ENCODE peak calls at places on chromosomes 4 and X, in eight cellular contexts. One of them, this sample, is unnamed.

GRCh38 chrX:15310117-15310516 is 5.3 kb downstream of the ASB11 start:
- DNase-seq in heart left ventricle: peak
- DNase-seq in foreskin fibroblast: peak
- DNase-seq in fibroblast of the aortic adventitia: peak
- DNase-seq in sigmoid colon: no peak
- DNase-seq in ascending aorta: no peak
- DNase-seq in lower leg skin: peak
- DNase-seq in A673: peak
- DNase-seq in this sample: no peak

GRCh38 chrX:47193475-47194241 is at the start of gene UBA1:
- DNase-seq in foreskin fibroblast: peak
- DNase-seq in A673: peak
- DNase-seq in sigmoid colon: peak
- DNase-seq in fibroblast of the aortic adventitia: peak
- DNase-seq in lower leg skin: peak
- DNase-seq in ascending aorta: peak
- DNase-seq in heart left ventricle: peak
- DNase-seq in this sample: peak

GRCh38 chrX:48791063-48791820 is 4.9 kb downstream of the GATA1 start:
- DNase-seq in foreskin fibroblast: no peak
- DNase-seq in lower leg skin: no peak
- DNase-seq in fibroblast of the aortic adventitia: no peak
- DNase-seq in A673: no peak
- DNase-seq in heart left ventricle: no peak
- DNase-seq in ascending aorta: no peak
- DNase-seq in sigmoid colon: no peak
- DNase-seq in this sample: no peak

GRCh38 chr4:78775278-78776030 is 696 bp upstream of the BMP2K start:
- DNase-seq in heart left ventricle: peak
- DNase-seq in fibroblast of the aortic adventitia: peak
- DNase-seq in ascending aorta: peak
- DNase-seq in sigmoid colon: peak
- DNase-seq in lower leg skin: peak
- DNase-seq in foreskin fibroblast: peak
- DNase-seq in A673: peak
- DNase-seq in this sample: no peak

GRCh38 chrX:68387786-68388185 is 45.5 kb downstream of the OPHN1 start:
- DNase-seq in ascending aorta: no peak
- DNase-seq in foreskin fibroblast: no peak
- DNase-seq in A673: no peak
- DNase-seq in heart left ventricle: no peak
- DNase-seq in sigmoid colon: no peak
- DNase-seq in fibroblast of the aortic adventitia: peak
- DNase-seq in lower leg skin: no peak
- DNase-seq in this sample: no peak

GRCh38 chr4:39521253-39521908 is 5.9 kb downstream of the UGDH start:
- DNase-seq in lower leg skin: no peak
- DNase-seq in foreskin fibroblast: peak
- DNase-seq in sigmoid colon: no peak
- DNase-seq in fibroblast of the aortic adventitia: peak
- DNase-seq in ascending aorta: no peak
- DNase-seq in A673: peak
- DNase-seq in heart left ventricle: no peak
- DNase-seq in this sample: no peak

GRCh38 chr4:52051615-52052474 is 741 bp downstream of the SPATA18 start:
- DNase-seq in ascending aorta: no peak
- DNase-seq in heart left ventricle: peak
- DNase-seq in A673: peak
- DNase-seq in foreskin fibroblast: peak
- DNase-seq in sigmoid colon: peak
- DNase-seq in fibroblast of the aortic adventitia: peak
- DNase-seq in lower leg skin: peak
- DNase-seq in this sample: peak

GRCh38 chrX:119145241-119145653 is 17.6 kb upstream of the KIAA1210 start:
- DNase-seq in ascending aorta: no peak
- DNase-seq in lower leg skin: no peak
- DNase-seq in heart left ventricle: no peak
- DNase-seq in fibroblast of the aortic adventitia: peak
- DNase-seq in A673: peak
- DNase-seq in foreskin fibroblast: peak
- DNase-seq in sigmoid colon: no peak
- DNase-seq in this sample: no peak

GRCh38 chr4:13654158-13654797 is 26.8 kb upstream of the BOD1L1 start:
- DNase-seq in lower leg skin: peak
- DNase-seq in heart left ventricle: peak
- DNase-seq in foreskin fibroblast: peak
- DNase-seq in A673: peak
- DNase-seq in ascending aorta: no peak
- DNase-seq in fibroblast of the aortic adventitia: peak
- DNase-seq in sigmoid colon: peak
- DNase-seq in this sample: no peak

GRCh38 chr4:15778742-15779231 is 659 bp downstream of the CD38 start:
- DNase-seq in heart left ventricle: peak
- DNase-seq in ascending aorta: no peak
- DNase-seq in foreskin fibroblast: no peak
- DNase-seq in fibroblast of the aortic adventitia: peak
- DNase-seq in lower leg skin: no peak
- DNase-seq in sigmoid colon: peak
- DNase-seq in A673: peak
- DNase-seq in this sample: no peak

GRCh38 chrX:136065044-136065671 is 79.9 kb downstream of the SLC9A6 start:
- DNase-seq in A673: peak
- DNase-seq in ascending aorta: no peak
- DNase-seq in fibroblast of the aortic adventitia: peak
- DNase-seq in heart left ventricle: peak
- DNase-seq in lower leg skin: no peak
- DNase-seq in sigmoid colon: peak
- DNase-seq in foreskin fibroblast: peak
- DNase-seq in this sample: peak

GRCh38 chrX:95057341-95057740 is 1383.3 kb downstream of the FAM133A start:
- DNase-seq in lower leg skin: no peak
- DNase-seq in sigmoid colon: no peak
- DNase-seq in A673: no peak
- DNase-seq in fibroblast of the aortic adventitia: peak
- DNase-seq in ascending aorta: no peak
- DNase-seq in heart left ventricle: no peak
- DNase-seq in foreskin fibroblast: peak
- DNase-seq in this sample: no peak

GRCh38 chrX:77595848-77596247 is 148.7 kb downstream of the FGF16 start:
- DNase-seq in heart left ventricle: no peak
- DNase-seq in lower leg skin: no peak
- DNase-seq in sigmoid colon: no peak
- DNase-seq in foreskin fibroblast: peak
- DNase-seq in ascending aorta: no peak
- DNase-seq in A673: no peak
- DNase-seq in fibroblast of the aortic adventitia: peak
- DNase-seq in this sample: no peak

GRCh38 chr4:98601719-98602118 is 56.7 kb downstream of the TSPAN5 start:
- DNase-seq in A673: peak
- DNase-seq in sigmoid colon: no peak
- DNase-seq in fibroblast of the aortic adventitia: no peak
- DNase-seq in heart left ventricle: no peak
- DNase-seq in lower leg skin: no peak
- DNase-seq in foreskin fibroblast: peak
- DNase-seq in ascending aorta: no peak
- DNase-seq in this sample: peak

GRCh38 chr4:164937576-164938270 is 39.7 kb downstream of the TRIM61 start:
- DNase-seq in sigmoid colon: no peak
- DNase-seq in A673: peak
- DNase-seq in heart left ventricle: no peak
- DNase-seq in fibroblast of the aortic adventitia: peak
- DNase-seq in ascending aorta: no peak
- DNase-seq in lower leg skin: peak
- DNase-seq in foreskin fibroblast: peak
- DNase-seq in this sample: no peak

GRCh38 chr4:55503164-55503563 is 43.5 kb downstream of the CLOCK start:
- DNase-seq in ascending aorta: no peak
- DNase-seq in heart left ventricle: no peak
- DNase-seq in A673: peak
- DNase-seq in sigmoid colon: no peak
- DNase-seq in fibroblast of the aortic adventitia: peak
- DNase-seq in foreskin fibroblast: peak
- DNase-seq in lower leg skin: no peak
- DNase-seq in this sample: no peak

GRCh38 chr4:138310498-138310897 is 68.3 kb upstream of the SLC7A11 start:
- DNase-seq in ascending aorta: no peak
- DNase-seq in foreskin fibroblast: peak
- DNase-seq in fibroblast of the aortic adventitia: peak
- DNase-seq in lower leg skin: no peak
- DNase-seq in A673: no peak
- DNase-seq in sigmoid colon: no peak
- DNase-seq in heart left ventricle: no peak
- DNase-seq in this sample: no peak

GRCh38 chr4:8200302-8200975 is 1.3 kb downstream of the SH3TC1 start:
- DNase-seq in ascending aorta: no peak
- DNase-seq in sigmoid colon: peak
- DNase-seq in foreskin fibroblast: peak
- DNase-seq in A673: no peak
- DNase-seq in fibroblast of the aortic adventitia: no peak
- DNase-seq in heart left ventricle: peak
- DNase-seq in lower leg skin: peak
- DNase-seq in this sample: no peak

GRCh38 chrX:1178580-1179057 is 33.8 kb downstream of the CRLF2 start:
- DNase-seq in sigmoid colon: no peak
- DNase-seq in A673: peak
- DNase-seq in heart left ventricle: no peak
- DNase-seq in ascending aorta: no peak
- DNase-seq in fibroblast of the aortic adventitia: no peak
- DNase-seq in foreskin fibroblast: no peak
- DNase-seq in lower leg skin: no peak
- DNase-seq in this sample: no peak

GRCh38 chr4:147927377-147928137 is 195.7 kb downstream of the ARHGAP10 start:
- DNase-seq in foreskin fibroblast: peak
- DNase-seq in lower leg skin: no peak
- DNase-seq in A673: peak
- DNase-seq in fibroblast of the aortic adventitia: no peak
- DNase-seq in heart left ventricle: peak
- DNase-seq in ascending aorta: no peak
- DNase-seq in sigmoid colon: peak
- DNase-seq in this sample: no peak

GRCh38 chr4:147923854-147924253 is 192.0 kb downstream of the ARHGAP10 start:
- DNase-seq in ascending aorta: no peak
- DNase-seq in sigmoid colon: no peak
- DNase-seq in heart left ventricle: no peak
- DNase-seq in A673: no peak
- DNase-seq in lower leg skin: no peak
- DNase-seq in foreskin fibroblast: no peak
- DNase-seq in fibroblast of the aortic adventitia: no peak
- DNase-seq in this sample: no peak

GRCh38 chr4:147928400-147928799 is 196.5 kb downstream of the ARHGAP10 start:
- DNase-seq in fibroblast of the aortic adventitia: no peak
- DNase-seq in heart left ventricle: no peak
- DNase-seq in lower leg skin: no peak
- DNase-seq in ascending aorta: no peak
- DNase-seq in foreskin fibroblast: peak
- DNase-seq in sigmoid colon: no peak
- DNase-seq in A673: peak
- DNase-seq in this sample: no peak

GRCh38 chr4:147924604-147925412 is 192.9 kb downstream of the ARHGAP10 start:
- DNase-seq in heart left ventricle: no peak
- DNase-seq in foreskin fibroblast: peak
- DNase-seq in ascending aorta: no peak
- DNase-seq in lower leg skin: no peak
- DNase-seq in sigmoid colon: no peak
- DNase-seq in A673: peak
- DNase-seq in fibroblast of the aortic adventitia: peak
- DNase-seq in this sample: no peak
- TF ChIP-seq CTCF in heart left ventricle: peak
- TF ChIP-seq CTCF in foreskin fibroblast: peak
- TF ChIP-seq CTCF in ascending aorta: peak
- TF ChIP-seq CTCF in lower leg skin: no peak
- TF ChIP-seq CTCF in sigmoid colon: no peak
- TF ChIP-seq CTCF in A673: peak
- TF ChIP-seq CTCF in fibroblast of the aortic adventitia: peak
- TF ChIP-seq CTCF in this sample: peak

GRCh38 chr4:113294910-113295309 is 245.5 kb downstream of the ANK2 start:
- DNase-seq in heart left ventricle: no peak
- DNase-seq in sigmoid colon: no peak
- DNase-seq in A673: no peak
- DNase-seq in fibroblast of the aortic adventitia: no peak
- DNase-seq in lower leg skin: no peak
- DNase-seq in foreskin fibroblast: peak
- DNase-seq in ascending aorta: no peak
- DNase-seq in this sample: no peak
- TF ChIP-seq CTCF in heart left ventricle: no peak
- TF ChIP-seq CTCF in sigmoid colon: no peak
- TF ChIP-seq CTCF in A673: peak
- TF ChIP-seq CTCF in fibroblast of the aortic adventitia: no peak
- TF ChIP-seq CTCF in lower leg skin: no peak
- TF ChIP-seq CTCF in foreskin fibroblast: no peak
- TF ChIP-seq CTCF in ascending aorta: peak
- TF ChIP-seq CTCF in this sample: no peak

GRCh38 chrX:28590394-28590793 is 3.1 kb downstream of the IL1RAPL1 start:
- DNase-seq in A673: no peak
- DNase-seq in ascending aorta: no peak
- DNase-seq in foreskin fibroblast: peak
- DNase-seq in lower leg skin: no peak
- DNase-seq in fibroblast of the aortic adventitia: peak
- DNase-seq in sigmoid colon: no peak
- DNase-seq in heart left ventricle: no peak
- DNase-seq in this sample: no peak
- TF ChIP-seq CTCF in A673: no peak
- TF ChIP-seq CTCF in ascending aorta: no peak
- TF ChIP-seq CTCF in foreskin fibroblast: no peak
- TF ChIP-seq CTCF in lower leg skin: no peak
- TF ChIP-seq CTCF in fibroblast of the aortic adventitia: peak
- TF ChIP-seq CTCF in sigmoid colon: no peak
- TF ChIP-seq CTCF in heart left ventricle: peak
- TF ChIP-seq CTCF in this sample: peak

GRCh38 chr4:188370781-188371180 is 231.5 kb downstream of the TRIML1 start:
- DNase-seq in heart left ventricle: no peak
- DNase-seq in foreskin fibroblast: no peak
- DNase-seq in A673: no peak
- DNase-seq in ascending aorta: no peak
- DNase-seq in sigmoid colon: no peak
- DNase-seq in fibroblast of the aortic adventitia: no peak
- DNase-seq in lower leg skin: no peak
- DNase-seq in this sample: no peak

GRCh38 chr4:188374870-188375269 is 235.6 kb downstream of the TRIML1 start:
- DNase-seq in heart left ventricle: no peak
- DNase-seq in lower leg skin: no peak
- DNase-seq in ascending aorta: no peak
- DNase-seq in A673: no peak
- DNase-seq in sigmoid colon: no peak
- DNase-seq in foreskin fibroblast: no peak
- DNase-seq in fibroblast of the aortic adventitia: no peak
- DNase-seq in this sample: no peak

GRCh38 chr4:188372856-188373255 is 233.6 kb downstream of the TRIML1 start:
- DNase-seq in fibroblast of the aortic adventitia: no peak
- DNase-seq in foreskin fibroblast: peak
- DNase-seq in heart left ventricle: no peak
- DNase-seq in lower leg skin: no peak
- DNase-seq in sigmoid colon: no peak
- DNase-seq in ascending aorta: no peak
- DNase-seq in A673: no peak
- DNase-seq in this sample: no peak

DNA sequence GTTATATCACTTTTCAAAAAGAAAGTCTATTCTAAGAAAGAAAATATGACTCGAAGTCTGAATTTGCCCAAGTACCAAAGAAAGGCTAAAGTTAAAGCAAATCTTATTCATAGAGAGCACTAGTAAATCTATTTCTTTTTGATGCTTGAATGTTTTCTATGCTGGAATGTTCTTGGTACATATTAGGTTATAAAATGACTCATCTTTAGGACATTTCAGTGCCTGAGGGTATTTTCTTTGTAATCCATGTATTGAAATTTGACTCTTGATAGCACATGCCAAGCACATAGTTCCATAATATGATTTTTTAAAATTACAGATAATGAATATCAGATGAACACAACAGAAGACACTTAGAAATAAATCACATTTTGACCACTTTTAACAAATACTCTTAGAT is 232.8 kb downstream of the TRIML1 start:
- DNase-seq in lower leg skin: no peak
- DNase-seq in fibroblast of the aortic adventitia: no peak
- DNase-seq in A673: peak
- DNase-seq in heart left ventricle: no peak
- DNase-seq in ascending aorta: no peak
- DNase-seq in foreskin fibroblast: peak
- DNase-seq in sigmoid colon: no peak
- DNase-seq in this sample: no peak
- TF ChIP-seq CTCF in lower leg skin: no peak
- TF ChIP-seq CTCF in fibroblast of the aortic adventitia: no peak
- TF ChIP-seq CTCF in A673: no peak
- TF ChIP-seq CTCF in heart left ventricle: no peak
- TF ChIP-seq CTCF in ascending aorta: no peak
- TF ChIP-seq CTCF in foreskin fibroblast: no peak
- TF ChIP-seq CTCF in sigmoid colon: no peak
- TF ChIP-seq CTCF in this sample: no peak

This sample was measured in epithelial cell of proximal tubule.